ENCODE peak calls at places on chromosomes 11 and 22, in four cellular contexts. P is HepG2, J is GM12878, M is SK-N-SH. C is an unnamed sample.

GRCh38 chr11:119585038-119585666 is 143.8 kb downstream of the NECTIN1 start:
- DNase-seq in P (no peak), J (no peak), M (peak; percentile 78), C (no peak)

GRCh38 chr11:122882189-122882808 is at the start of gene JHY:
- DNase-seq in P (no peak), J (no peak), M (no peak), C (no peak)

GRCh38 chr11:20671856-20672546 is 2.6 kb downstream of the NELL1 start:
- DNase-seq in P (peak; percentile 7), J (no peak), M (peak; percentile 67), C (no peak)

GRCh38 chr22:33327348-33327860 is 269.2 kb upstream of the SYN3 start:
- DNase-seq in P (no peak), J (no peak), M (no peak), C (no peak)

GRCh38 chr11:78371221-78371899 is 46.3 kb downstream of the GAB2 start:
- DNase-seq in P (no peak), J (no peak), M (no peak), C (no peak)

GRCh38 chr22:32932176-32932575 is 126.0 kb downstream of the SYN3 start:
- DNase-seq in P (peak; percentile 31), J (no peak), M (no peak), C (no peak)

GRCh38 chr11:68040121-68040956 is 1.5 kb downstream of the TCIRG1 start:
- DNase-seq in P (peak; percentile 79), J (peak; percentile 21), M (peak; percentile 86), C (peak; percentile 51)

GRCh38 chr22:38927033-38927789 is 30.2 kb upstream of the APOBEC3A start:
- DNase-seq in P (no peak), J (peak; percentile 7), M (peak; percentile 79), C (no peak)

GRCh38 chr11:12783765-12784164 is 109.5 kb downstream of the TEAD1 start:
- DNase-seq in P (no peak), J (no peak), M (no peak), C (no peak)

GRCh38 chr22:25025586-25025985 is 73.1 kb downstream of the KIAA1671 start:
- DNase-seq in P (peak; percentile 48), J (no peak), M (no peak), C (no peak)

GRCh38 chr11:135008001-135008405 is 596.0 kb upstream of the B3GAT1 start:
- DNase-seq in P (no peak), J (no peak), M (peak; percentile 43), C (no peak)

GRCh38 chr11:74695705-74696280 is 35.4 kb downstream of the CHRDL2 start:
- DNase-seq in P (no peak), J (no peak), M (no peak), C (no peak)

GRCh38 chr11:19160839-19161238 is 40.9 kb downstream of the CSRP3 start:
- DNase-seq in P (no peak), J (no peak), M (no peak), C (no peak)
- TF ChIP-seq YY1 in P (no peak), J (no peak), M (no peak), C (no peak)

GRCh38 chr11:7892751-7893356 is 38.2 kb downstream of the OR10A6 start:
- DNase-seq in P (peak; percentile 36), J (no peak), M (peak; percentile 56), C (peak; percentile 13)
- TF ChIP-seq FOXM1 in P (no peak), J (no peak), M (no peak), C (no peak)

GRCh38 chr22:18060646-18061620 is 16.9 kb upstream of the PEX26 start:
- DNase-seq in P (peak; percentile 88), J (no peak), M (no peak), C (no peak)
- TF ChIP-seq YY1 in P (no peak), J (no peak), M (no peak), C (no peak)

GRCh38 chr22:22057617-22058378 is 75.2 kb upstream of the TOP3B start:
- DNase-seq in P (no peak), J (no peak), M (no peak), C (no peak)
- TF ChIP-seq FOXM1 in P (no peak), J (no peak), M (no peak), C (no peak)

DNA sequence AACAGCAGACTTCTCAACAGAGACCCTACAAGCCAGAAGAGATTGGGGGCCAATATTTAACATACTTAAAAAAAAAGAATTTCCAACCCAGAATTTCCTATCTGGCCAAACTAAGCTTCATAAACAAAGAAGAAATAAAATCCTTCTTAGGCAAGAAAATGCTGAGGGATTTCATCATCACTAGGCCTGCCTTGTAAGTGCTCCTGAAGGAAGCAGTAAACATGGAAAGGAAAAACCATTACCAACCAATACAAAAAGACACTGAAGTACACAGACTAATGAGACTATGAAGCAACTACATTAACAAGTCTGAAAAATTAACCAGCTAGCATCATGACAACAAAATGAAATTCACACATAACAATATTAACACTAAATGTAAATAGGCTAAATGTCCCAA is 947.9 kb upstream of the CHORDC1 start:
- DNase-seq in P (no peak), J (no peak), M (no peak), C (no peak)
- TF ChIP-seq YY1 in P (no peak), J (no peak), M (no peak), C (no peak)

GRCh38 chr11:2275334-2276279 is 5.2 kb upstream of the ASCL2 start:
- DNase-seq in P (no peak), J (no peak), M (no peak), C (no peak)
- TF ChIP-seq FOXM1 in P (no peak), J (no peak), M (no peak), C (no peak)

GRCh38 chr11:125412177-125412496 is 83.9 kb downstream of the FEZ1 start:
- DNase-seq in P (no peak), J (no peak), M (no peak), C (no peak)
- TF ChIP-seq YY1 in P (no peak), J (no peak), M (no peak), C (no peak)

GRCh38 chr11:114075343-114075610 is 15.8 kb downstream of the ZBTB16 start:
- DNase-seq in P (no peak), J (no peak), M (no peak), C (no peak)

GRCh38 chr11:114074546-114075342 is 15.2 kb downstream of the ZBTB16 start:
- DNase-seq in P (no peak), J (no peak), M (no peak), C (no peak)

GRCh38 chr11:114077482-114078305 is 18.2 kb downstream of the ZBTB16 start:
- DNase-seq in P (no peak), J (no peak), M (no peak), C (no peak)

GRCh38 chr11:114076974-114077373 is 17.5 kb downstream of the ZBTB16 start:
- DNase-seq in P (no peak), J (no peak), M (peak; percentile 72), C (no peak)

GRCh38 chr11:114075891-114076441 is 16.5 kb downstream of the ZBTB16 start:
- DNase-seq in P (peak; percentile 15), J (no peak), M (peak; percentile 72), C (peak; percentile 61)
- TF ChIP-seq FOXM1 in P (no peak), J (no peak), M (no peak), C (no peak)

DNA sequence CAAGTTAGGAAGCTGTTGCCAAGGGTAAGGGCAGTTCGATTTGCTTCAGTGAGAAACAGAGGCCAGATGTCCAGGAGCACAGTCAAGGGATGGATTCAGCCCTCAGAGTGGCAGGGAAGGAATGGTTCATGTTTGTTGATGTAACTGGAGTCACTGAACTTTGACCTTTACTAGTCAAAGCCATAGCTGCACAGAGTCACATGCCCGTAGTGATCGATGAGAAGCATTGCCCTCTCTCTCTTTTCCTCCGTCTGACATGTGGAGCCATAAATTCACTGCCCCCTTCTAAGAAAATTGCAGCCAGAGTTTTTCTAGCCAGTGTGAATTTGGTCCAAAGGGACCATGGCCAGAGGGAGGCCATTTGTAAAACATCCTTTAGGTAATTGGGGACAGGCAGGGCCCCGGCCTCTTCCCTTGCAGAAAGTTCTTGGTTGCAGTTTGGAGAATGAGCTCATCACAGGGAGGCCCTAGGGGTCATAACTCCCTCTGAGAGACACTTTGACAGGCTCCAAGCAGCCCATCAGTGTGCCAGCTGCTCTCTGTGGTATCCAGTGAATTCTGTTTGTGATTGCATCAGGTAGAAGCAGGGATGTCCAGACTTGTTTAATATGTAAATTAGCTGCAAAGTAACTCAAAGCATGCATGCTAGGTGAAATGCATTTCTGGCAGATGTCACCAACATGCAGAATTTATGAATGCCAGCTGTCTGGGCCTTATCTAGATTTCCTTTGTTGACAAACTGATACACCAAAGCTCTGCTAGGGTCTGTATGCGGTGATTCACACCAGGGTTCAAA is 123.9 kb upstream of the MTNR1B start:
- DNase-seq in P (peak; percentile 6), J (no peak), M (peak; percentile 45), C (no peak)
- TF ChIP-seq YY1 in P (no peak), J (no peak), M (no peak), C (no peak)

DNA sequence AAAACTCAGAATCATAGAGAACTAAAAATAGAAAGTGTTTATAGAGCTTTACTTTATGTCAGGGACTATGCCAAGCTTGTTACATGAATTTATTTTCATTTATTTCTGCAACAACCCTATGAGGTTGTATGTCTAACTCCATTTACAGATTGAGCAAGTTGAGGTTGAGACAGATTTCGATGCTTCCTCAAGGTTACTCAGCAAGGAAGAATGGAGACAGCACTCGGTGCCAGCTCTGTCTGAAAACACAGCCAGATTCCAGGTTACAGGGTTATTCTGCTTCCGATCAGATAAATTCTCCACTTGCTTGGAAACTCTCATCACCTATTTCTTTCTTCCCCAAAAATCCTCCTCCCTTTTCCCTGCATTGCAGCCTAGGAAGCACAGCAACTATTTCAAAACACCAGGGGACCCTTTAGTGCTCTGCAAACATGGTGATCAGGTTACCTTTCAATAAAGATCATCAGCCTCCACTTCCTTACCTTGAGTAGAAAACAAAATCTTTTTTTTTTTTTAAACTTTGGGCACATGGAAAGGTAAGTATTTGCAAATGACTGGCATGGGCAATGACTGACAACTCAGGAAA is 7.0 kb downstream of the MMP3 start:
- DNase-seq in P (no peak), J (no peak), M (no peak), C (no peak)
- TF ChIP-seq FOXM1 in P (no peak), J (no peak), M (no peak), C (no peak)

C was measured in K562.